ENCODE peak calls at places on chromosomes 2 and 18, in four cellular contexts. F, H, G and U are unnamed samples.

GRCh38 chr2:236984046-236984445 is 101.6 kb upstream of the COPS8 start:
- DNase-seq in F (no peak), H (no peak), G (no peak), U (peak)

GRCh38 chr18:45688113-45688512 is 35.9 kb upstream of the SLC14A1 start:
- DNase-seq in F (peak), H (no peak), G (peak), U (peak)

GRCh38 chr2:46171996-46172546 is 125.1 kb upstream of the EPAS1 start:
- DNase-seq in F (no peak), H (no peak), G (no peak), U (no peak)

GRCh38 chr2:220165401-220165800 is 538.0 kb downstream of the SLC4A3 start:
- DNase-seq in F (no peak), H (no peak), G (no peak), U (no peak)

GRCh38 chr2:119546446-119546765 is 2.2 kb downstream of the CFAP221 start:
- DNase-seq in F (no peak), H (no peak), G (no peak), U (no peak)

GRCh38 chr18:80109676-80110078 is 615 bp downstream of the ADNP2 start:
- DNase-seq in F (peak), H (peak), G (peak), U (peak)

GRCh38 chr2:237882510-237883481 is 23.4 kb downstream of the RAMP1 start:
- DNase-seq in F (no peak), H (no peak), G (no peak), U (no peak)

GRCh38 chr2:28895189-28895893 is 874 bp downstream of the WDR43 start:
- DNase-seq in F (peak), H (no peak), G (peak), U (peak)

GRCh38 chr2:69208023-69208595 is 178.9 kb downstream of the GFPT1 start:
- DNase-seq in F (no peak), H (no peak), G (no peak), U (no peak)
- TF ChIP-seq CTCF in F (peak), H (no peak), G (no peak), U (no peak)

DNA sequence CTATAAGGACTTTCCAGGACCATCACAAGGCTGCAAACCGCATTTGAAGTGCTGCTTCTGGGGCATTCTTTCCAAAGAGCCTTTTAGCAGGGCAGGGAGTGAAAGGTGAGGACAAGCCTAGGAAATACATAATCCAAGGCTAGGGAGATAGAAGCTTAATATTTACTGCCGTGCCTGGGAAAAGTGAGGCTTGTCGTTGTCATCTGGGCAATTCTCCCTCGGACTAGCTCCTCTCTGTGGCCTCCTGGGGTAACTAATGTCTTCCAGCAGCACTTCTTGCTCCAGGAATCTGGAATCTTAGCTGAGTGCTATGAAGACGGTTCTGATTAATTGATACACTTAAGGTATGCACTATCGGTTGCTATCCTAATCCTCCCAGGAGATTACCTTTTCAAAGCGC is 69.3 kb upstream of the ATL2 start:
- DNase-seq in F (no peak), H (no peak), G (no peak), U (peak)
- TF ChIP-seq CTCF in F (no peak), H (no peak), G (no peak), U (peak)

GRCh38 chr18:23982154-23983071 is 32.1 kb upstream of the TTC39C start:
- DNase-seq in F (peak), H (no peak), G (no peak), U (peak)
- TF ChIP-seq CTCF in F (no peak), H (no peak), G (no peak), U (no peak)

DNA sequence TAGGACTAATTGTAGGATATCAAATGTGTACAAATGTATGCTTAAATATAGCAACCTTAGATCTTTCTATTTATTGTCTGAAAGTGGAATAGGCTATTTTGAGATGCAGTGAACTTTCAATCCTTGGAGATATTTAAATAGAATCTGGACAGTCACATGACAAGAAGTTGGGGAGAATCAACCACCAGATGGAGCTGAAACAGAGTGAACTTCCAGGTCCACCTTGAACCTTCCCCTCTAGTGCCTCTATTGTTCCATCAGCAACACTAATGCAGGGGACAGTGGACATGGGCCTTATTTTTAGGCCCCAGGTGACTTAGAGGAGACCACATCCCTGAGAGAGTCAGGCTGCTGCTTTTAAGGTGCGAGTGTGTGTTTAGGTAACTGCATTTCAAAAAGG is 37.0 kb upstream of the CRIM1 start:
- DNase-seq in F (no peak), H (no peak), G (peak), U (peak)
- TF ChIP-seq CTCF in F (peak), H (no peak), G (peak), U (peak)

GRCh38 chr18:50218432-50219197 is 23.7 kb upstream of the MYO5B start:
- DNase-seq in F (peak), H (no peak), G (peak), U (peak)
- TF ChIP-seq CTCF in F (peak), H (no peak), G (peak), U (peak)

GRCh38 chr18:12890500-12890899 is 6.5 kb upstream of the PTPN2 start:
- DNase-seq in F (no peak), H (no peak), G (peak), U (no peak)
- TF ChIP-seq CTCF in F (peak), H (no peak), G (peak), U (peak)

DNA sequence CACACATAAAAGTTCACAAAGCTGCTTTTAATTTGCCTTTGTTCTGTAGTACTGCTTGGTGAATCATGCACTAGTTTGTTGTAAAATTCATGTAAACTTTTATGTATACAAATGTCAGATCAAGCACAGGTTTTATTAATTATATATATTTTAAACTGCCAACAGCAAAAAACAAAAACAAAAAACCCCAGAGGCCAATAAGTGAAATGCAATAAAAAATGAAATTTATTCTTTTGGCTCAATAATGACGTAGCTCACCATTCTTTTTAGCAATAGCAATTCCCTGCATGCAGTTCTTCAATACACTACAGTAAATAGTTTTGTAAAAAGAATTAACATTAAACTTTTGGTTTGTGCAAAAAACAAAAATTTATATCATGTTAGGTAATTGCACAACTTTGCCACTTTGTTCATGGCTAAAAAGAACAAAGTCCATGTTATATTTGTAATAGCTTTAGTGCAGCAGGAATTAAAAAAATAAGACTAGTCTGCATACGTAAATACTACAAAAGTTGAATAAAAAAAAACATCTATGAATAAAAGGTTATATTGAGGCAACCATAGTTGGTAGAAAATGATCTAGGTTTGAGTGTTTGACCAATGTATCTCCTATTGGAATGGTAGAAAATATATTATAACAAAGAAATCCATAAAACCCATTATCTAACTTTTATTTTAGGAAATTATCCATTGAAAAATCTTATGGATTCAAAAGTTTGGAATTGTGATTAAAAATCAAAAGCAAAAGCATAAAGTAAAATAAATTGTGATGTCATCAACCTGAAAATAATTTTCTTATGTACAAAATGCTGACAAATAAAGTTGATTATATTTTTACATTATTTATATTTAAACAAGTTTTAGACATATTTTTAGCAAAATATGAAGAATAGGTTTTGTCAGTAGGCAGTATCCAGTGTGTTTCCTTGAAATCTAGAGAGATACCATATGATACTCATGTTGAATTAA is 115.6 kb downstream of the SCN3A start:
- DNase-seq in F (no peak), H (no peak), G (no peak), U (no peak)
- TF ChIP-seq CTCF in F (no peak), H (no peak), G (no peak), U (no peak)

GRCh38 chr2:31693882-31694281 is 113.1 kb upstream of the SRD5A2 start:
- DNase-seq in F (no peak), H (no peak), G (peak), U (no peak)

GRCh38 chr2:31696068-31696467 is 115.3 kb upstream of the SRD5A2 start:
- DNase-seq in F (no peak), H (no peak), G (no peak), U (no peak)

DNA sequence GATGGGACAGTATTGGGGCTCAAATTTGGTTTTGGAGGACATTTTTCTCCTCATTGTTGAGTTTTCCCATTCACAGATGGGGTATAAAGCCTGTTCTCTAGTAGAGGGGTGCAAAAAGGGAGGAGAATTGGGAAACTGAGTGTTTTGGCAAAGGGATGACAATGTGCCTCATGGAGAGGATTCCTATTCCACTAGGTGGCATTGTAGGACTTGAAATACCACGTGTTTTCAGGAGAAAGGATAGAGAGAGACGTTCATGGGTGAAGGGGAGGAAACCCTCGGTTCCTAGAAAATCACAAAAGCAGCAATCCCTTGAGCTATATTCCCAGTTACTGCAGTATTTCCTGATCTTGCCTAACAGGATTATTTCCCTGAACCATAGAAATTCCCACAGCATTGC is 113.7 kb upstream of the SRD5A2 start:
- DNase-seq in F (peak), H (no peak), G (peak), U (no peak)
- TF ChIP-seq CTCF in F (peak), H (no peak), G (peak), U (no peak)

DNA sequence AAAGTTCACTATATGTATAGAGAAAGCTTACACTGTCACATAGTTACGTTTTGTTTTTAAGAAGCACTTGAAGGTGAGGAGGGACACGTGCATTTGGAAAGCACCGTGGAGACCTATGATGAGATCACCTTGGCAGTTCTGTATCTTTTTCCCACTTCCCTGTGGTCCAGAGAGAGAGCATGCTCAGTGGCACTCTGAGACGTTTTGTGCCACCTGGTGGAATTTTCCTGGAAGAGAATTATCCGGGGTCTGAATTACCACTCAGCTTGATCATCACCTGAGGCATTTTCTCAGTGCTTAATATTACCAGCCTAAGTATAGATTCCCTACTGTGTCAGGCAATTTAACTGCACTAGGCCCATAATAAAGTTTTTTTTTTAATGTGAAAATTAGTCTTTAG is 469.4 kb upstream of the SMIM21 start:
- DNase-seq in F (no peak), H (no peak), G (no peak), U (no peak)
- TF ChIP-seq CTCF in F (no peak), H (no peak), G (no peak), U (no peak)